ENCODE peak calls at places on chromosome 9, in seven cellular contexts. S, V, I, U, L, K and P are unnamed samples.

GRCh38 chr9:85142461-85143401 is 473.2 kb downstream of the NTRK2 start:
- DNase-seq in K (no peak), S (no peak), V (no peak), I (peak), L (peak), U (peak), P (no peak)

GRCh38 chr9:36078047-36078446 is 41.3 kb downstream of the RECK start:
- DNase-seq in U (no peak), K (no peak), L (no peak), S (no peak), V (no peak), I (no peak), P (no peak)

GRCh38 chr9:92276223-92277007 is 17.1 kb downstream of the IARS1 start:
- DNase-seq in U (no peak), S (no peak), K (no peak), L (no peak), I (peak), V (no peak), P (peak)

GRCh38 chr9:7536310-7536939 is 263.2 kb downstream of the DMAC1 start:
- DNase-seq in U (peak), S (no peak), K (peak), L (peak), I (peak), V (peak), P (peak)

GRCh38 chr9:69027355-69028097 is 8.0 kb upstream of the FXN start:
- DNase-seq in L (no peak), S (no peak), U (peak), K (peak), V (peak), I (peak), P (peak)

GRCh38 chr9:116644099-116644688 is 42.9 kb upstream of the TRIM32 start:
- DNase-seq in I (peak), V (no peak), S (no peak), K (peak), U (peak), L (no peak), P (peak)

GRCh38 chr9:105978822-105979221 is 284.5 kb downstream of the TMEM38B start:
- DNase-seq in L (no peak), U (no peak), I (no peak), K (no peak), V (no peak), S (no peak), P (no peak)

GRCh38 chr9:24881361-24881760 is 335.7 kb upstream of the IZUMO3 start:
- DNase-seq in I (no peak), K (no peak), U (no peak), L (no peak), V (no peak), S (no peak), P (no peak)

GRCh38 chr9:100096378-100096916 is 2.4 kb downstream of the ERP44 start:
- DNase-seq in L (no peak), I (no peak), V (no peak), U (no peak), S (no peak), K (no peak), P (no peak)

GRCh38 chr9:96514108-96514824 is 64.3 kb downstream of the HABP4 start:
- DNase-seq in K (peak), U (peak), S (no peak), L (no peak), I (peak), V (no peak), P (peak)

GRCh38 chr9:96450613-96451544 is 910 bp downstream of the HABP4 start:
- DNase-seq in I (no peak), K (peak), V (peak), S (peak), U (peak), L (no peak), P (no peak)

GRCh38 chr9:121557581-121558422 is 58.2 kb upstream of the GGTA1 start:
- DNase-seq in K (peak), S (peak), I (peak), V (peak), U (peak), L (peak), P (peak)

GRCh38 chr9:121660876-121661275 is 9.4 kb downstream of the DAB2IP start:
- DNase-seq in I (no peak), S (no peak), L (no peak), U (no peak), V (no peak), K (no peak), P (no peak)

GRCh38 chr9:114900937-114901802 is 29.2 kb downstream of the TNFSF8 start:
- DNase-seq in K (no peak), I (peak), S (no peak), V (no peak), U (peak), L (no peak), P (peak)

GRCh38 chr9:35826071-35826701 is 2.3 kb downstream of the FAM221B start:
- DNase-seq in V (no peak), L (no peak), S (no peak), U (peak), I (peak), K (peak), P (peak)

GRCh38 chr9:98075332-98075805 is 18.8 kb downstream of the NANS start:
- DNase-seq in S (no peak), I (peak), L (no peak), U (peak), K (peak), V (no peak), P (peak)

GRCh38 chr9:126682928-126683697 is 69.4 kb downstream of the LMX1B start:
- DNase-seq in V (no peak), I (no peak), L (no peak), S (no peak), U (no peak), K (no peak), P (no peak)

GRCh38 chr9:123999668-124000067 is 11.9 kb upstream of the LHX2 start:
- DNase-seq in L (no peak), U (no peak), V (no peak), S (no peak), K (no peak), I (no peak), P (no peak)

GRCh38 chr9:90985631-90986030 is 184.0 kb downstream of the SYK start:
- DNase-seq in I (no peak), S (no peak), V (no peak), K (no peak), U (peak), L (no peak), P (no peak)

GRCh38 chr9:127731938-127732337 is 3.2 kb downstream of the TOR2A start:
- DNase-seq in V (no peak), L (no peak), K (no peak), S (no peak), U (peak), I (no peak), P (no peak)

GRCh38 chr9:98380065-98380681 is 124.7 kb upstream of the TBC1D2 start:
- DNase-seq in L (no peak), K (peak), I (peak), V (peak), S (no peak), U (peak), P (peak)

GRCh38 chr9:21560281-21560745 is 78.2 kb upstream of the IFNE start:
- DNase-seq in U (no peak), K (no peak), S (no peak), V (no peak), I (no peak), L (no peak), P (no peak)

GRCh38 chr9:127976943-127977871 is 3.6 kb downstream of the EEIG1 start:
- DNase-seq in S (no peak), U (no peak), L (no peak), I (no peak), V (no peak), K (no peak), P (no peak)

GRCh38 chr9:87889882-87890252 is 7.2 kb downstream of the SPATA31E1 start:
- DNase-seq in S (no peak), U (no peak), L (no peak), K (no peak), V (no peak), I (no peak), P (no peak)

GRCh38 chr9:134829356-134829937 is 51.2 kb upstream of the FCN2 start:
- DNase-seq in K (no peak), I (no peak), U (no peak), V (no peak), S (no peak), L (no peak), P (no peak)

GRCh38 chr9:113873446-113873845 is 2.7 kb upstream of the ZNF618 start:
- DNase-seq in I (no peak), U (no peak), L (no peak), K (no peak), S (no peak), V (no peak), P (no peak)

GRCh38 chr9:4048441-4048840 is 251.4 kb downstream of the GLIS3 start:
- DNase-seq in K (peak), L (no peak), S (no peak), U (peak), I (peak), V (no peak), P (peak)

GRCh38 chr9:127568618-127568970 is 43.5 kb upstream of the STXBP1 start:
- DNase-seq in I (no peak), V (no peak), K (no peak), S (no peak), L (no peak), U (no peak), P (no peak)

GRCh38 chr9:12846035-12846434 is 71.2 kb downstream of the LURAP1L start:
- DNase-seq in U (peak), L (no peak), V (no peak), S (no peak), I (no peak), K (no peak), P (no peak)

GRCh38 chr9:124257865-124258764 is at the start of gene NEK6:
- DNase-seq in V (no peak), I (peak), K (no peak), L (peak), S (no peak), U (peak), P (peak)

DNA sequence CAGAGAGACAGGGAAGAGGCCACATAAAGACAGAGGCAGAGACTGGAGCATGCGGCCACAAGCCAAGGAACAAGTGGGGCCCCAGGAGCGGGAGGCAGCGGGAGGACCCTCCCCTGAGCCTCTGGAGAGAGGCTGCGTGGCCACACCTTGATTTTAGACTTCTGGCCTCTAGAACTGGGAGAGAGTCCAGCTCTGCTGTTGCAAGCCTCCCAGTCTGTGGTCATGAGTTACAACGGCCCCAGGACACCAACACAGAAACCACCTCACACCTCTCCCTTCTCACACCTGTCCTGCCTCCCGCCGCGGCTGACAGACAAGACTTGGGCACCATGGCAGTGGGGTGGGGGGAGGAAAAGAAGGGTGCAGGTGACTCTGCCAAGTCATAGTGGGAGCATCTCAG is 2.2 kb downstream of the INPP5E start:
- DNase-seq in S (no peak), V (peak), L (no peak), K (no peak), I (peak), U (peak), P (peak)
- H3K4me3 ChIP-seq in S (peak), V (peak), L (peak), K (peak), I (peak), U (peak), P (peak)

DNA sequence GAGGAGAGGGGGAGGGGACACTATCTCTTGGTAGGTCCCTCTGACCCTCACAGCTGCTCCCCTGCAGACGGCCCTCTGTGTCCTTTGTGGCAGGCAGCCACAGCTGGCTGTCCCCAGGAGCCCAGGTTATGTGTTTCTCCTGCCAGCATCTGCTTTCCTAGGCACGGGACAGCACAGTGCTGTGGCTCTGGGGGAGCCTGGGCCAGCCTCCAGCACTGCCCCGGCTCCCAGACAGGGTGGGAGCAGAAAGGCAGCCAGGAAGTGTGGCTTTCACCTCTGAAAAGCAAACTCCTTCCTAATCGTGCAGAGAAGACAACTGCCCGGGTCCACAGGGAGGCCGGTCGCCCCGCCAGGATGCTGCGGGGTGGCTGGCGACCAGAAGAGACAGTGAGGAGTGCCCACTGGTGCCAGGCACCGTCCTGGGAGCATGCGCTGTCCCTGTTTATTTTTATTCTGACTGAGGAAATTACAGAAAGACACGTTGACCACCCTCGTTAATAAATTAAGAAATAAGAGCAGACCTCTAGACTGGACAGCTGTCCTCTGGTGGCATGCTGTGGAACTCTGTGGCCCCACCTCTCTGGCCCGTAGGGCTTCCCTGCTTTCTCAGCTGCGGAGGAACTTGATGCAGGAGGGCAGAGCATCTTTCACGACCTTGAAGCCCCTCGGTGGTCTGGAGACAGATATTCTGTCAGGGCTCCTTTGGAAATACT is 240.3 kb downstream of the FANCC start:
- DNase-seq in I (no peak), S (no peak), L (no peak), V (no peak), K (no peak), U (no peak), P (no peak)
- TF ChIP-seq CTCF in I (no peak), S (no peak), L (no peak), V (no peak), K (peak), U (no peak), P (no peak)

GRCh38 chr9:130927995-130928900 is 10.8 kb downstream of the FIBCD1 start:
- DNase-seq in U (peak), S (no peak), L (no peak), I (peak), K (peak), V (peak), P (no peak)
- H3K4me3 ChIP-seq in U (no peak), S (no peak), L (no peak), I (no peak), K (no peak), V (peak), P (no peak)

GRCh38 chr9:8604201-8604600 is 804.6 kb upstream of the DMAC1 start:
- DNase-seq in U (no peak), K (peak), I (no peak), L (no peak), V (no peak), S (no peak), P (no peak)

GRCh38 chr9:8600914-8601680 is 801.5 kb upstream of the DMAC1 start:
- DNase-seq in U (peak), K (no peak), V (no peak), L (no peak), I (no peak), S (no peak), P (no peak)

GRCh38 chr9:8599937-8600336 is 800.4 kb upstream of the DMAC1 start:
- DNase-seq in K (no peak), U (no peak), I (no peak), L (no peak), V (no peak), S (no peak), P (no peak)
- TF ChIP-seq CTCF in K (no peak), U (no peak), I (no peak), L (no peak), V (no peak), S (no peak), P (no peak)

GRCh38 chr9:22683393-22684075 is 236.9 kb downstream of the DMRTA1 start:
- DNase-seq in K (peak), S (no peak), L (no peak), U (peak), I (no peak), V (no peak), P (no peak)
- H3K4me3 ChIP-seq in K (no peak), S (no peak), L (no peak), U (no peak), I (no peak), V (no peak), P (no peak)